ENCODE peak calls at places on chromosome 2, in eight cellular contexts. M, Q, A, H, D, W, U and K are unnamed samples.

GRCh38 chr2:195533771-195534642 is 123.0 kb upstream of the SLC39A10 start:
- DNase-seq in M (peak), Q (peak), A (no peak), H (peak), D (peak), W (peak), U (peak), K (no peak)

GRCh38 chr2:163626208-163626607 is 109.6 kb downstream of the FIGN start:
- DNase-seq in M (no peak), Q (no peak), A (no peak), H (no peak), D (no peak), W (no peak), U (no peak), K (no peak)

GRCh38 chr2:174688079-174688478 is 76.2 kb downstream of the CHRNA1 start:
- DNase-seq in M (no peak), Q (peak), A (peak), H (peak), D (no peak), W (no peak), U (peak), K (peak)

GRCh38 chr2:219060821-219061791 is at the start of gene IHH:
- DNase-seq in M (peak), Q (no peak), A (no peak), H (no peak), D (no peak), W (no peak), U (no peak), K (no peak)

GRCh38 chr2:88398122-88398655 is 54.3 kb downstream of the FOXI3 start:
- DNase-seq in M (no peak), Q (no peak), A (no peak), H (no peak), D (no peak), W (no peak), U (no peak), K (no peak)

GRCh38 chr2:172859821-172860707 is 124.4 kb downstream of the RAPGEF4 start:
- DNase-seq in M (no peak), Q (no peak), A (peak), H (no peak), D (no peak), W (no peak), U (peak), K (peak)

GRCh38 chr2:124437811-124438210 is 412.7 kb downstream of the CNTNAP5 start:
- DNase-seq in M (no peak), Q (no peak), A (no peak), H (no peak), D (no peak), W (no peak), U (no peak), K (no peak)

GRCh38 chr2:167842047-167842446 is 405.3 kb downstream of the STK39 start:
- DNase-seq in M (no peak), Q (no peak), A (no peak), H (no peak), D (no peak), W (no peak), U (no peak), K (no peak)

GRCh38 chr2:234514873-234515638 is 18.2 kb upstream of the ARL4C start:
- DNase-seq in M (no peak), Q (no peak), A (no peak), H (no peak), D (no peak), W (no peak), U (no peak), K (no peak)

GRCh38 chr2:223469270-223470057 is 132.7 kb downstream of the SCG2 start:
- DNase-seq in M (peak), Q (peak), A (no peak), H (no peak), D (no peak), W (no peak), U (peak), K (no peak)

GRCh38 chr2:142944721-142945120 is 67.3 kb downstream of the KYNU start:
- DNase-seq in M (no peak), Q (peak), A (no peak), H (no peak), D (no peak), W (no peak), U (no peak), K (no peak)

GRCh38 chr2:53202063-53202462 is 565.5 kb upstream of the CHAC2 start:
- DNase-seq in M (peak), Q (peak), A (peak), H (no peak), D (no peak), W (no peak), U (peak), K (peak)

GRCh38 chr2:46530571-46530970 is 51.2 kb downstream of the TMEM247 start:
- DNase-seq in M (no peak), Q (no peak), A (no peak), H (no peak), D (no peak), W (no peak), U (no peak), K (no peak)

GRCh38 chr2:165406053-165406628 is 63.4 kb upstream of the CSRNP3 start:
- DNase-seq in M (no peak), Q (no peak), A (peak), H (no peak), D (no peak), W (no peak), U (no peak), K (no peak)

GRCh38 chr2:16508061-16508851 is 157.4 kb downstream of the CYRIA start:
- DNase-seq in M (peak), Q (no peak), A (peak), H (no peak), D (no peak), W (no peak), U (no peak), K (peak)

GRCh38 chr2:216985658-216986141 is 125.8 kb upstream of the TNP1 start:
- DNase-seq in M (no peak), Q (no peak), A (peak), H (no peak), D (no peak), W (no peak), U (no peak), K (no peak)

GRCh38 chr2:47315490-47315889 is 87.5 kb upstream of the MSH2 start:
- DNase-seq in M (no peak), Q (no peak), A (no peak), H (no peak), D (no peak), W (no peak), U (no peak), K (no peak)

GRCh38 chr2:25304339-25304728 is 37.4 kb downstream of the DNMT3A start:
- DNase-seq in M (no peak), Q (peak), A (no peak), H (no peak), D (no peak), W (no peak), U (no peak), K (no peak)

GRCh38 chr2:223054193-223054781 is 2.3 kb downstream of the KCNE4 start:
- DNase-seq in M (peak), Q (peak), A (no peak), H (no peak), D (no peak), W (no peak), U (no peak), K (no peak)

GRCh38 chr2:121485039-121485438 is 45.6 kb upstream of the RNU4ATAC start:
- DNase-seq in M (peak), Q (peak), A (no peak), H (no peak), D (no peak), W (no peak), U (no peak), K (no peak)

GRCh38 chr2:76953733-76954347 is 568.3 kb downstream of the LRRTM4 start:
- DNase-seq in M (no peak), Q (peak), A (peak), H (peak), D (no peak), W (no peak), U (no peak), K (peak)